ENCODE peak calls at places on chromosomes 4 and X, in ten cellular contexts. One of them, this sample, is unnamed.
A peak's percentile ranks its signal among the peaks of the same experiment; 100 is the strongest.

GRCh38 chr4:76569695-76570094 is 134.7 kb downstream of the SHROOM3 start:
- DNase-seq in B cell: no peak
- DNase-seq in GM23338: no peak
- DNase-seq in KG1: no peak
- DNase-seq in ovary: no peak
- DNase-seq in nucleus accumbens: no peak
- DNase-seq in mucosa of gallbladder: no peak
- DNase-seq in CD4-positive, alpha-beta memory T cell: no peak
- DNase-seq in LoVo: no peak
- DNase-seq in epithelial cell of proximal tubule: no peak
- DNase-seq in this sample: no peak

GRCh38 chr4:73341454-73341853 is 62.6 kb upstream of the ALB start:
- DNase-seq in B cell: peak; percentile 1
- DNase-seq in LoVo: peak; percentile 22
- DNase-seq in GM23338: peak; percentile 78
- DNase-seq in CD4-positive, alpha-beta memory T cell: no peak
- DNase-seq in epithelial cell of proximal tubule: peak; percentile 43
- DNase-seq in KG1: no peak
- DNase-seq in ovary: peak; percentile 16
- DNase-seq in nucleus accumbens: peak; percentile 45
- DNase-seq in mucosa of gallbladder: peak; percentile 38
- DNase-seq in this sample: peak; percentile 60

GRCh38 chrX:136041254-136041812 is 56.1 kb downstream of the SLC9A6 start:
- DNase-seq in GM23338: no peak
- DNase-seq in nucleus accumbens: no peak
- DNase-seq in epithelial cell of proximal tubule: no peak
- DNase-seq in ovary: no peak
- DNase-seq in mucosa of gallbladder: no peak
- DNase-seq in CD4-positive, alpha-beta memory T cell: no peak
- DNase-seq in LoVo: no peak
- DNase-seq in B cell: no peak
- DNase-seq in KG1: no peak
- DNase-seq in this sample: no peak

GRCh38 chrX:126552313-126553022 is at the start of gene DCAF12L1:
- DNase-seq in B cell: no peak
- DNase-seq in KG1: no peak
- DNase-seq in GM23338: peak; percentile 60
- DNase-seq in ovary: peak; percentile 47
- DNase-seq in epithelial cell of proximal tubule: no peak
- DNase-seq in mucosa of gallbladder: peak; percentile 43
- DNase-seq in LoVo: no peak
- DNase-seq in nucleus accumbens: no peak
- DNase-seq in CD4-positive, alpha-beta memory T cell: no peak
- DNase-seq in this sample: peak; percentile 65

GRCh38 chr4:145299380-145300076 is 119.1 kb upstream of the OTUD4 start:
- DNase-seq in epithelial cell of proximal tubule: no peak
- DNase-seq in mucosa of gallbladder: no peak
- DNase-seq in KG1: no peak
- DNase-seq in ovary: no peak
- DNase-seq in CD4-positive, alpha-beta memory T cell: peak; percentile 9
- DNase-seq in nucleus accumbens: no peak
- DNase-seq in GM23338: no peak
- DNase-seq in B cell: no peak
- DNase-seq in LoVo: no peak
- DNase-seq in this sample: no peak

GRCh38 chr4:109368661-109369060 is 65.0 kb upstream of the SEC24B start:
- DNase-seq in GM23338: peak; percentile 43
- DNase-seq in nucleus accumbens: no peak
- DNase-seq in B cell: no peak
- DNase-seq in ovary: no peak
- DNase-seq in LoVo: no peak
- DNase-seq in CD4-positive, alpha-beta memory T cell: no peak
- DNase-seq in epithelial cell of proximal tubule: no peak
- DNase-seq in mucosa of gallbladder: no peak
- DNase-seq in KG1: no peak
- DNase-seq in this sample: no peak

GRCh38 chr4:5890063-5890727 is 2.7 kb downstream of the CRMP1 start:
- DNase-seq in CD4-positive, alpha-beta memory T cell: no peak
- DNase-seq in GM23338: peak; percentile 93
- DNase-seq in mucosa of gallbladder: no peak
- DNase-seq in LoVo: no peak
- DNase-seq in epithelial cell of proximal tubule: no peak
- DNase-seq in ovary: no peak
- DNase-seq in KG1: no peak
- DNase-seq in nucleus accumbens: peak; percentile 75
- DNase-seq in B cell: no peak
- DNase-seq in this sample: no peak

GRCh38 chr4:101853691-101854090 is 63.2 kb downstream of the BANK1 start:
- DNase-seq in GM23338: no peak
- DNase-seq in ovary: no peak
- DNase-seq in KG1: no peak
- DNase-seq in mucosa of gallbladder: no peak
- DNase-seq in epithelial cell of proximal tubule: no peak
- DNase-seq in CD4-positive, alpha-beta memory T cell: no peak
- DNase-seq in LoVo: no peak
- DNase-seq in nucleus accumbens: no peak
- DNase-seq in B cell: no peak
- DNase-seq in this sample: no peak

GRCh38 chrX:1464282-1465131 is 11.8 kb upstream of the ASMTL start:
- DNase-seq in mucosa of gallbladder: no peak
- DNase-seq in B cell: no peak
- DNase-seq in nucleus accumbens: no peak
- DNase-seq in KG1: no peak
- DNase-seq in GM23338: no peak
- DNase-seq in CD4-positive, alpha-beta memory T cell: no peak
- DNase-seq in epithelial cell of proximal tubule: no peak
- DNase-seq in LoVo: no peak
- DNase-seq in ovary: no peak
- DNase-seq in this sample: no peak